ENCODE peak calls at places on chromosomes 2 and 18, in seven cellular contexts. P is Caki2, A is HepG2, C is NAMALWA, H is RPMI7951, N is skeletal muscle cell, Q is NCI-H774. M is an unnamed sample.

GRCh38 chr2:189407161-189407943 is 33.9 kb upstream of the WDR75 start:
- DNase-seq in P (no peak), A (no peak), C (no peak), H (peak; percentile 67), N (no peak), Q (peak; percentile 4), M (no peak)

GRCh38 chr18:54004828-54005227 is 219.6 kb downstream of the MBD2 start:
- DNase-seq in P (peak; percentile 4), A (peak; percentile 1), C (peak; percentile 24), H (peak; percentile 6), N (no peak), Q (no peak), M (no peak)

GRCh38 chr2:120397362-120397811 is 51.5 kb downstream of the INHBB start:
- DNase-seq in P (peak; percentile 56), A (peak; percentile 74), C (no peak), H (peak; percentile 89), N (no peak), Q (no peak), M (peak; percentile 1)

GRCh38 chr2:172080641-172081230 is 4.6 kb upstream of the DLX1 start:
- DNase-seq in P (no peak), A (no peak), C (no peak), H (no peak), N (no peak), Q (no peak), M (no peak)

GRCh38 chr2:38748857-38749804 is 2.0 kb downstream of the SRSF7 start:
- DNase-seq in P (no peak), A (no peak), C (no peak), H (no peak), N (no peak), Q (no peak), M (no peak)

GRCh38 chr2:96251721-96252292 is 14.0 kb downstream of the TMEM127 start:
- DNase-seq in P (peak; percentile 95), A (peak; percentile 84), C (no peak), H (peak; percentile 99), N (peak; percentile 76), Q (no peak), M (peak; percentile 88)

GRCh38 chr2:85545780-85546240 is 6.8 kb downstream of the MAT2A start:
- DNase-seq in P (no peak), A (no peak), C (peak; percentile 53), H (no peak), N (no peak), Q (no peak), M (no peak)

GRCh38 chr2:43995733-43996533 is at the start of gene LRPPRC:
- DNase-seq in P (peak; percentile 94), A (peak; percentile 99), C (peak; percentile 97), H (peak; percentile 97), N (peak; percentile 93), Q (peak; percentile 93), M (peak; percentile 88)

GRCh38 chr2:191410646-191411436 is 165.6 kb downstream of the MYO1B start:
- DNase-seq in P (no peak), A (no peak), C (no peak), H (no peak), N (no peak), Q (no peak), M (no peak)

GRCh38 chr2:154375625-154376020 is 322.9 kb upstream of the KCNJ3 start:
- DNase-seq in P (peak; percentile 5), A (peak; percentile 54), C (peak; percentile 56), H (peak; percentile 37), N (peak; percentile 13), Q (peak; percentile 60), M (peak; percentile 13)

GRCh38 chr2:100142393-100142792 is at the start of gene AFF3:
- DNase-seq in P (no peak), A (no peak), C (peak; percentile 97), H (no peak), N (no peak), Q (no peak), M (no peak)

GRCh38 chr2:240237609-240238151 is 97.2 kb upstream of the OTOS start:
- DNase-seq in P (no peak), A (no peak), C (no peak), H (peak; percentile 25), N (no peak), Q (no peak), M (peak; percentile 35)

M was measured in non-pigmented ciliary epithelial cell.